ENCODE peak calls at places on chromosomes 7 and 10, in six cellular contexts. E is KBM-7; Q is frontal cortex; W is iPS-NIHi11; A is stimulated activated CD4-positive, alpha-beta T cell treated with anti-CD3 and anti-CD28 coated beads, Interleukin-15, amount 100 ng/mL, for 24 hours; K is NCI-H774. J is an unnamed sample.

GRCh38 chr7:51310131-51310583 is 6.5 kb downstream of the COBL start:
- DNase-seq in E (no peak), W (no peak), Q (no peak), A (no peak), K (no peak), J (no peak)

GRCh38 chr7:108296911-108297310 is 159.3 kb downstream of the NRCAM start:
- DNase-seq in Q (no peak), K (no peak), A (no peak), W (no peak), E (no peak), J (no peak)

GRCh38 chr10:86536294-86536861 is 14.8 kb upstream of the WAPL start:
- DNase-seq in A (peak), W (peak), Q (no peak), E (no peak), K (no peak), J (no peak)

GRCh38 chr7:23597908-23598224 is 684 bp downstream of the CCDC126 start:
- DNase-seq in E (peak), W (no peak), A (no peak), K (peak), Q (no peak), J (no peak)

GRCh38 chr10:117619200-117619599 is 76.7 kb downstream of the EMX2 start:
- DNase-seq in Q (no peak), K (no peak), A (no peak), E (no peak), W (no peak), J (no peak)

GRCh38 chr7:414681-415560 is 104.7 kb downstream of the PDGFA start:
- DNase-seq in A (no peak), K (no peak), E (no peak), W (peak), Q (no peak), J (no peak)

GRCh38 chr10:50937230-50937907 is 51.9 kb upstream of the A1CF start:
- DNase-seq in Q (peak), E (peak), W (peak), K (no peak), A (no peak), J (peak)

GRCh38 chr10:3406556-3406955 is 234.0 kb upstream of the PITRM1 start:
- DNase-seq in W (no peak), E (no peak), K (no peak), Q (peak), A (no peak), J (no peak)

GRCh38 chr10:97149065-97149680 is 36.6 kb downstream of the SLIT1 start:
- DNase-seq in Q (no peak), A (no peak), E (no peak), W (no peak), K (no peak), J (no peak)

GRCh38 chr7:30831936-30832335 is 60.7 kb downstream of the MINDY4 start:
- DNase-seq in A (no peak), W (no peak), K (no peak), Q (no peak), E (no peak), J (no peak)

GRCh38 chr7:155255660-155256059 is 42.0 kb upstream of the INSIG1 start:
- DNase-seq in Q (no peak), E (no peak), A (no peak), K (no peak), W (no peak), J (no peak)

GRCh38 chr7:27576360-27576944 is 86.2 kb downstream of the HIBADH start:
- DNase-seq in Q (no peak), K (peak), A (no peak), W (peak), E (peak), J (peak)

GRCh38 chr7:7946486-7946885 is 22.1 kb upstream of the GLCCI1 start:
- DNase-seq in K (no peak), E (no peak), W (no peak), Q (no peak), A (no peak), J (no peak)

GRCh38 chr7:51357821-51358220 is 41.2 kb upstream of the COBL start:
- DNase-seq in E (no peak), K (no peak), A (no peak), W (no peak), Q (peak), J (no peak)